ENCODE peak calls at places on chromosome 15, in ten cellular contexts. B, Z, T, I, X, Y, D, U, O and K are unnamed samples.

GRCh38 chr15:32636410-32636809 is 5.1 kb upstream of the SCG5 start:
- DNase-seq in B (no peak), Z (no peak), T (no peak), I (no peak), X (no peak), Y (peak; percentile 21), D (no peak), U (no peak), O (no peak), K (no peak)

GRCh38 chr15:31230630-31231485 is 95.8 kb upstream of the KLF13 start:
- DNase-seq in B (no peak), Z (no peak), T (no peak), I (no peak), X (no peak), Y (no peak), D (no peak), U (no peak), O (no peak), K (no peak)

GRCh38 chr15:31300208-31300661 is 26.4 kb upstream of the KLF13 start:
- DNase-seq in B (peak; percentile 43), Z (peak; percentile 38), T (no peak), I (peak; percentile 24), X (peak; percentile 50), Y (no peak), D (no peak), U (no peak), O (no peak), K (peak; percentile 4)

GRCh38 chr15:40536501-40536900 is 28.3 kb downstream of the CCDC32 start:
- DNase-seq in B (peak; percentile 25), Z (no peak), T (no peak), I (peak; percentile 76), X (no peak), Y (peak; percentile 20), D (peak; percentile 68), U (no peak), O (no peak), K (no peak)

GRCh38 chr15:48031973-48032372 is 88.8 kb upstream of the SLC24A5 start:
- DNase-seq in B (peak; percentile 34), Z (no peak), T (no peak), I (no peak), X (no peak), Y (no peak), D (no peak), U (no peak), O (no peak), K (no peak)

GRCh38 chr15:40217166-40217785 is 21.6 kb upstream of the PAK6 start:
- DNase-seq in B (peak; percentile 58), Z (peak; percentile 55), T (no peak), I (no peak), X (no peak), Y (peak; percentile 33), D (peak; percentile 76), U (peak; percentile 36), O (no peak), K (peak; percentile 46)

GRCh38 chr15:81032818-81033217 is 32.1 kb downstream of the TLNRD1 start:
- DNase-seq in B (no peak), Z (peak; percentile 56), T (no peak), I (no peak), X (no peak), Y (no peak), D (no peak), U (no peak), O (no peak), K (no peak)

GRCh38 chr15:70167155-70167554 is 69.4 kb upstream of the TLE3 start:
- DNase-seq in B (no peak), Z (no peak), T (no peak), I (no peak), X (no peak), Y (no peak), D (no peak), U (no peak), O (no peak), K (no peak)

GRCh38 chr15:78752492-78753358 is 58.5 kb downstream of the ADAMTS7 start:
- DNase-seq in B (peak; percentile 86), Z (no peak), T (no peak), I (peak; percentile 28), X (no peak), Y (no peak), D (no peak), U (no peak), O (no peak), K (no peak)

GRCh38 chr15:70251246-70251990 is 153.7 kb upstream of the TLE3 start:
- DNase-seq in B (no peak), Z (no peak), T (no peak), I (peak; percentile 69), X (no peak), Y (no peak), D (no peak), U (no peak), O (no peak), K (no peak)

GRCh38 chr15:85380860-85381535 is 595 bp downstream of the AKAP13 start:
- DNase-seq in B (peak; percentile 68), Z (peak; percentile 27), T (no peak), I (peak; percentile 69), X (peak; percentile 60), Y (peak; percentile 3), D (peak; percentile 44), U (peak; percentile 72), O (peak; percentile 67), K (peak; percentile 73)

GRCh38 chr15:76401285-76401684 is 64.7 kb downstream of the ISL2 start:
- DNase-seq in B (no peak), Z (no peak), T (no peak), I (no peak), X (no peak), Y (no peak), D (peak; percentile 4), U (no peak), O (no peak), K (no peak)

GRCh38 chr15:91552555-91552954 is 301.0 kb upstream of the SLCO3A1 start:
- DNase-seq in B (no peak), Z (no peak), T (no peak), I (no peak), X (no peak), Y (peak; percentile 41), D (no peak), U (no peak), O (no peak), K (no peak)

GRCh38 chr15:51223771-51224229 is 114.6 kb downstream of the CYP19A1 start:
- DNase-seq in B (no peak), Z (no peak), T (peak; percentile 35), I (no peak), X (no peak), Y (peak; percentile 84), D (peak; percentile 82), U (no peak), O (no peak), K (no peak)

GRCh38 chr15:46879067-46879770 is 838.1 kb upstream of the SEMA6D start:
- DNase-seq in B (no peak), Z (no peak), T (no peak), I (no peak), X (no peak), Y (no peak), D (no peak), U (no peak), O (no peak), K (no peak)

GRCh38 chr15:101201411-101202174 is 50.3 kb downstream of the CHSY1 start:
- DNase-seq in B (peak; percentile 92), Z (peak; percentile 40), T (peak; percentile 92), I (peak; percentile 89), X (no peak), Y (peak; percentile 98), D (peak; percentile 98), U (peak; percentile 45), O (no peak), K (no peak)